ENCODE peak calls at places on chromosomes 2 and 18, in five cellular contexts. V is esophagus squamous epithelium, B is fibroblast of lung, O is endodermal cell, S is heart right ventricle. J is an unnamed sample.

GRCh38 chr2:236960516-236960915 is 125.2 kb upstream of the COPS8 start:
- DNase-seq in V (no peak), B (no peak), O (peak), S (no peak), J (no peak)

GRCh38 chr18:487371-487770 is 13.1 kb downstream of the COLEC12 start:
- DNase-seq in V (no peak), B (no peak), O (no peak), S (no peak), J (no peak)

GRCh38 chr18:79371536-79372210 is 24.1 kb upstream of the NFATC1 start:
- DNase-seq in V (no peak), B (no peak), O (no peak), S (no peak), J (no peak)

GRCh38 chr2:71843391-71843850 is 304.2 kb downstream of the CYP26B1 start:
- DNase-seq in V (no peak), B (peak), O (no peak), S (no peak), J (peak)

GRCh38 chr2:191105082-191105481 is 45.7 kb downstream of the STAT4 start:
- DNase-seq in V (no peak), B (peak), O (no peak), S (no peak), J (peak)

GRCh38 chr2:196500686-196501431 is 138.7 kb upstream of the CCDC150 start:
- DNase-seq in V (no peak), B (no peak), O (no peak), S (no peak), J (no peak)

GRCh38 chr18:27844416-27844792 is 332.5 kb downstream of the CDH2 start:
- DNase-seq in V (no peak), B (peak), O (no peak), S (no peak), J (no peak)

GRCh38 chr2:106292627-106293026 is 98.5 kb upstream of the UXS1 start:
- DNase-seq in V (no peak), B (no peak), O (no peak), S (no peak), J (no peak)

GRCh38 chr18:66621816-66622576 is 18.1 kb upstream of the CDH19 start:
- DNase-seq in V (no peak), B (no peak), O (no peak), S (no peak), J (no peak)

GRCh38 chr2:61144697-61145268 is 17.2 kb upstream of the C2orf74 start:
- DNase-seq in V (peak), B (peak), O (peak), S (peak), J (peak)

GRCh38 chr18:25099838-25100393 is 252.1 kb downstream of the ZNF521 start:
- DNase-seq in V (no peak), B (peak), O (no peak), S (no peak), J (peak)

GRCh38 chr2:215105607-215106354 is 32.6 kb downstream of the ABCA12 start:
- DNase-seq in V (no peak), B (peak), O (no peak), S (no peak), J (no peak)

GRCh38 chr18:11149441-11150270 is at the start of gene PIEZO2:
- DNase-seq in V (no peak), B (peak), O (peak), S (peak), J (peak)

GRCh38 chr2:159094173-159094737 is 125.8 kb downstream of the TANC1 start:
- DNase-seq in V (no peak), B (peak), O (no peak), S (peak), J (peak)

GRCh38 chr2:72145658-72146329 is 1.9 kb downstream of the CYP26B1 start:
- DNase-seq in V (no peak), B (no peak), O (peak), S (no peak), J (no peak)

GRCh38 chr2:72293620-72294019 is 146.0 kb upstream of the CYP26B1 start:
- DNase-seq in V (no peak), B (peak), O (no peak), S (no peak), J (peak)

GRCh38 chr2:239715202-239715601 is 309.9 kb downstream of the NDUFA10 start:
- DNase-seq in V (no peak), B (no peak), O (peak), S (no peak), J (no peak)

GRCh38 chr18:12597775-12598174 is 60.1 kb downstream of the SPIRE1 start:
- DNase-seq in V (no peak), B (peak), O (no peak), S (peak), J (peak)

GRCh38 chr2:37000273-37000780 is 34.0 kb upstream of the STRN start:
- DNase-seq in V (no peak), B (no peak), O (no peak), S (no peak), J (peak)

GRCh38 chr2:148922776-148923175 is 47.7 kb downstream of the KIF5C start:
- DNase-seq in V (no peak), B (no peak), O (no peak), S (no peak), J (no peak)

GRCh38 chr2:43075054-43075593 is 151.3 kb downstream of the ZFP36L2 start:
- DNase-seq in V (no peak), B (peak), O (peak), S (peak), J (peak)

DNA sequence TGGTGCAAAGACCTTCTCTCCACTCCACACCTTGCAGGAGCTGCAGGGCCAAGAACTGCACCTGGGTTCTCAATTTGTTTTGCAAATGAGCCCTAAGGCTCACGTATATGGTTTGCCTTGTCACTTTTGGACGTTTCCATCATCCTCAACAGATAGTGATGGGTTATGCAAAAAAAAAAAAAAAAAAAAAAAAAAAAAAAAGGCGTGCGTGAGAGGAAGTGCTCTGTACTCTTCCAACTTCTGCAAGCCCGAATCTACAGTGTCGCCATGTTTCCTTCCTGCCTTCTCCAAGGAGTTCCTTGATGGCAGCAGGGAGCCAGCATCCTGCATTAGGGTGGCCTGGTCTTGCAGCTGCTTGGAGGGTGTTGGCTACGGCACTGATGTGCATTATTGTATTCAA is 4.0 kb upstream of the INHBB start:
- DNase-seq in V (no peak), B (no peak), O (no peak), S (no peak), J (no peak)
- H3K4me3 ChIP-seq in V (no peak), B (no peak), O (no peak), S (no peak), J (no peak)

GRCh38 chr2:6877402-6878305 is at the start of gene RSAD2:
- DNase-seq in V (no peak), B (peak), O (no peak), S (peak), J (peak)
- TF ChIP-seq CTCF in V (no peak), B (no peak), O (no peak), S (no peak), J (peak)

GRCh38 chr2:104701471-104701911 is 152.4 kb upstream of the POU3F3 start:
- DNase-seq in V (no peak), B (no peak), O (no peak), S (no peak), J (no peak)
- H3K4me3 ChIP-seq in V (no peak), B (no peak), O (no peak), S (no peak), J (no peak)

DNA sequence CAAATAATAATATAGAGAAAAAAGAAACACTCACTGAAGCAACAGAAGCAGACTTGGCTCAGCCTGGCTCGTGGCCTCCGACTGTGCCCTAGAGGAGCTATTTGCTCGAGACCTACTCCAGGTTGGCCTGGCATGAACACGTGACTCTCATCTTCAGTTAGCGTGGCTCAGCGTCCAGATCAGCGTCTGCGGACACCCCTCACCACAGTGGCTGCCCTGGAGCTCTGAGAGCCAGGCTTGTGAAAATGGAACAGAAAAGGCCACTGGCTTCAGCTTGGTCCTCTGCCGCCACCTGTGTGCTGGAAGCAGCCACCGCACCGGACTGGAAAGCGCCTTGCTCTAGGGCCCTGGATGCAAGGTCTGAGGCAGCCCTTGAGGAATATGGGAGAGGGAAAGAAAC is 1184.0 kb upstream of the GYPC start:
- DNase-seq in V (no peak), B (peak), O (peak), S (no peak), J (peak)
- TF ChIP-seq CTCF in V (no peak), B (peak), O (peak), S (no peak), J (peak)

GRCh38 chr2:44937688-44938240 is 3.7 kb upstream of the SIX3 start:
- DNase-seq in V (no peak), B (no peak), O (peak), S (no peak), J (no peak)
- H3K4me3 ChIP-seq in V (no peak), B (no peak), O (peak), S (no peak), J (no peak)

DNA sequence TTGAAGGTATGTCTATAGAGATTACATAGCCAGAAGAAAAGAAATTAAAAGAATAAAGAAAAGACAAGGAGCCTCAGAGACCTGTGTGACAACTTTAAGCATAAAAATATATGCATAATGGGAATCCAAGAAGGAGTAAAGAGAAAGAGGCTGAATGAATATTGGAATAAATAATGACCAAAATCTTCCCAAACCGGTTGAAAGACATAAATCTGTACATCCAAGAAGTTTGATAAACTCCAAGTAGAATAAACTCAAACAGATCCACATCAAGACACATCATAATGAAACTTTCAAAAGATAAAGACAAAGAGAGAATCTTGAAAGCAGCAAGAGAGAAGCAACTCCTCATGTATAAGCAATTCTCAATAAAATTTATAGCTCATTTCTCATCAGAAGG is 132.4 kb upstream of the ZNF516 start:
- DNase-seq in V (no peak), B (no peak), O (no peak), S (no peak), J (no peak)
- TF ChIP-seq CTCF in V (no peak), B (no peak), O (no peak), S (no peak), J (no peak)

GRCh38 chr18:23244431-23244830 is 109.1 kb downstream of the CABLES1 start:
- DNase-seq in V (no peak), B (no peak), O (no peak), S (no peak), J (no peak)
- H3K4me3 ChIP-seq in V (no peak), B (no peak), O (no peak), S (no peak), J (no peak)

GRCh38 chr2:161576421-161576820 is 47.8 kb upstream of the SLC4A10 start:
- DNase-seq in V (no peak), B (no peak), O (peak), S (no peak), J (no peak)
- TF ChIP-seq CTCF in V (no peak), B (peak), O (peak), S (no peak), J (peak)

GRCh38 chr2:177400337-177400923 is 7.9 kb downstream of the AGPS start:
- DNase-seq in V (no peak), B (no peak), O (no peak), S (no peak), J (peak)
- H3K4me3 ChIP-seq in V (no peak), B (no peak), O (peak), S (no peak), J (no peak)

DNA sequence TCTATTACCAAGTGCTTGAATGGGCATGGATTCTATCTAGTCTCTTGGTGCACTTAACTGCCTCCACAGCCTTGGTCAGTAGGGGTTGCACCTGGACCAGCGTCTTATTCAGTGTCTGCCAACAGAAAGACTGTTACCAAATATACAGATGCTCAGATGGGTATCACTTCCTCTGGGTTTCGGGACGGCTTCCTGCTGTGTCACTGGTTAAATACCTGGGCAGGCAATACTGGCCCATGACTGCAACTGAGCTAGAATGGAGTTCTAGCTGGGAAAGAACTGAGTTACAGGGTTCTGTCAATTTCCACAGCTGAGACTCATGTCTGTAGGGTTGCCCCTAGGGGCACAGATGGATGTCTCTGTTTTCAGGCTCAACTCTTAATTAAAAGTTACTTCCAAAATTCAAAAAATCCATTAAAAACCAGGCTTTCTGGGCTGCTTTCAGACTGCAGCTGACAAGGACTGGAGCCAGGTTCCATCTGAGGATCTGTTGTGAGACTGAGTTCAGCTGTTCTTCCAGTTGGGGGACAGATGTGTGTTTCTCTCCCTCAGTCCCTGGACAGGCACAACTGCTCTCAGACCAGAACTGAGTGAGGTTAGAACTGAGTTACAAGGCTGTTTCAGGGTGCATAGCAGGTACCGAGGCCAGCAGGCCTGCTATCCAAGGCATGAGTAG is 789.6 kb upstream of the SLC8A1 start:
- DNase-seq in V (no peak), B (no peak), O (no peak), S (peak), J (no peak)
- TF ChIP-seq CTCF in V (no peak), B (no peak), O (no peak), S (no peak), J (no peak)

J was measured in fibroblast of the aortic adventitia.